ENCODE peak calls at places on chromosomes 4 and X, in six cellular contexts. Q is IMR-90, Y is K562, H is neural progenitor cell, A is GM23248, D is body of pancreas. J is an unnamed sample.
A peak's percentile ranks its signal among the peaks of the same experiment; 100 is the strongest.

GRCh38 chr4:126414741-126415140 is 1100.0 kb downstream of the FAT4 start:
- DNase-seq in A (no peak), Q (no peak), Y (no peak), D (no peak), H (no peak), J (no peak)

GRCh38 chrX:109954333-109954732 is 48.6 kb upstream of the TMEM164 start:
- DNase-seq in A (peak; percentile 64), Y (no peak), D (no peak), Q (no peak), H (no peak), J (no peak)

GRCh38 chrX:110421499-110422455 is 63.1 kb downstream of the RTL9 start:
- DNase-seq in Q (no peak), H (no peak), D (peak; percentile 81), A (no peak), Y (no peak), J (no peak)

GRCh38 chrX:2863646-2864045 is 34.9 kb downstream of the GYG2 start:
- DNase-seq in H (peak; percentile 16), D (no peak), Y (no peak), Q (peak; percentile 39), A (no peak), J (no peak)

GRCh38 chr4:51932261-51932660 is 87.9 kb downstream of the LRRC66 start:
- DNase-seq in A (peak; percentile 45), H (no peak), D (no peak), Y (no peak), Q (no peak), J (peak; percentile 72)

GRCh38 chrX:129701624-129702069 is 37.1 kb upstream of the XPNPEP2 start:
- DNase-seq in D (peak; percentile 18), Y (no peak), A (peak; percentile 66), Q (peak; percentile 31), H (no peak), J (peak; percentile 86)

GRCh38 chrX:115582871-115583729 is 22.1 kb downstream of the PLS3 start:
- DNase-seq in D (no peak), Y (no peak), H (no peak), A (peak; percentile 65), Q (peak; percentile 69), J (no peak)

GRCh38 chr4:189204616-189205015 is 736.1 kb upstream of the FRG1 start:
- DNase-seq in A (no peak), Q (no peak), H (no peak), D (no peak), Y (no peak), J (no peak)

GRCh38 chr4:126779001-126779400 is 853.8 kb upstream of the INTU start:
- DNase-seq in H (no peak), Y (no peak), Q (no peak), D (no peak), A (peak; percentile 49), J (no peak)

GRCh38 chrX:153059191-153060094 is 3.2 kb downstream of the PNMA3 start:
- DNase-seq in H (no peak), Y (no peak), D (no peak), A (no peak), Q (no peak), J (no peak)

GRCh38 chrX:65596270-65596669 is 61.7 kb upstream of the LAS1L start:
- DNase-seq in D (no peak), Y (no peak), H (no peak), A (peak; percentile 78), Q (peak; percentile 49), J (peak; percentile 28)

GRCh38 chr4:1799997-1800375 is 6.9 kb downstream of the FGFR3 start:
- DNase-seq in H (no peak), D (no peak), Q (no peak), A (no peak), Y (no peak), J (no peak)

GRCh38 chr4:130172156-130172555 is 1076.2 kb downstream of the C4orf33 start:
- DNase-seq in Q (no peak), H (no peak), Y (no peak), D (no peak), A (no peak), J (no peak)

GRCh38 chrX:40201486-40201885 is 103.7 kb upstream of the BCOR start:
- DNase-seq in Q (no peak), D (no peak), H (peak; percentile 37), Y (no peak), A (no peak), J (no peak)

GRCh38 chrX:23435108-23435507 is 100.5 kb downstream of the PTCHD1 start:
- DNase-seq in A (peak; percentile 17), D (no peak), Q (no peak), Y (no peak), H (no peak), J (no peak)

GRCh38 chrX:150546711-150547153 is 21.7 kb upstream of the MTM1 start:
- DNase-seq in A (peak; percentile 8), H (no peak), Y (no peak), D (no peak), Q (no peak), J (peak; percentile 68)

GRCh38 chr4:155950461-155950860 is 3.2 kb downstream of the CTSO start:
- DNase-seq in H (peak; percentile 11), A (no peak), D (no peak), Q (no peak), Y (no peak), J (no peak)

GRCh38 chr4:153143527-153144348 is 60.5 kb upstream of the TRIM2 start:
- DNase-seq in Q (peak; percentile 65), H (no peak), D (peak; percentile 42), Y (peak; percentile 29), A (peak; percentile 52), J (no peak)

GRCh38 chr4:6940744-6941137 is 31.1 kb downstream of the TBC1D14 start:
- DNase-seq in A (no peak), D (no peak), Q (no peak), Y (no peak), H (no peak), J (no peak)

GRCh38 chrX:18353931-18354368 is 538 bp downstream of the SCML2 start:
- DNase-seq in Q (no peak), Y (peak; percentile 46), H (peak; percentile 70), D (no peak), A (peak; percentile 30), J (no peak)

GRCh38 chrX:115030635-115031034 is 13.2 kb upstream of the IL13RA2 start:
- DNase-seq in D (no peak), Y (no peak), H (no peak), Q (no peak), A (no peak), J (no peak)

GRCh38 chr4:186002853-186003252 is 66.1 kb upstream of the TLR3 start:
- DNase-seq in A (no peak), H (no peak), Y (no peak), D (no peak), Q (no peak), J (no peak)

GRCh38 chr4:154928640-154929257 is 147.7 kb downstream of the RBM46 start:
- DNase-seq in A (peak; percentile 71), Q (peak; percentile 55), D (no peak), H (peak; percentile 53), Y (no peak), J (no peak)

GRCh38 chrX:129777218-129777768 is 2.5 kb upstream of the SASH3 start:
- DNase-seq in A (no peak), Q (no peak), D (no peak), Y (no peak), H (no peak), J (peak; percentile 68)

GRCh38 chr4:85565761-85566480 is 91.0 kb downstream of the ARHGAP24 start:
- DNase-seq in Q (no peak), Y (no peak), D (no peak), A (peak; percentile 64), H (no peak), J (no peak)

GRCh38 chrX:100368167-100368566 is 41.9 kb downstream of the PCDH19 start:
- DNase-seq in H (peak; percentile 42), D (peak; percentile 9), A (peak; percentile 22), Y (no peak), Q (peak; percentile 0), J (no peak)

GRCh38 chr4:186158966-186159365 is 32.4 kb upstream of the CYP4V2 start:
- DNase-seq in Q (no peak), H (no peak), D (no peak), Y (no peak), A (no peak), J (no peak)

GRCh38 chr4:15765910-15766703 is 12.0 kb upstream of the CD38 start:
- DNase-seq in Y (no peak), H (no peak), Q (no peak), D (no peak), A (no peak), J (no peak)

GRCh38 chr4:80407246-80407645 is 71.7 kb downstream of the CFAP299 start:
- DNase-seq in D (no peak), Q (peak; percentile 88), Y (no peak), A (peak; percentile 84), H (no peak), J (peak; percentile 78)

GRCh38 chr4:16450724-16451123 is 224.5 kb upstream of the TAPT1 start:
- DNase-seq in A (peak; percentile 28), H (no peak), Q (no peak), D (no peak), Y (no peak), J (no peak)

GRCh38 chrX:134191276-134191675 is 45.7 kb upstream of the CCDC160 start:
- DNase-seq in Y (no peak), H (no peak), A (no peak), D (no peak), Q (no peak), J (no peak)

GRCh38 chrX:134194915-134195314 is 42.1 kb upstream of the CCDC160 start:
- DNase-seq in H (no peak), A (no peak), Y (no peak), Q (no peak), D (no peak), J (no peak)
- H3K27ac ChIP-seq in H (no peak overlapping the region), A (no peak overlapping the region), Y (no peak overlapping the region), Q (no peak overlapping the region), D (no peak overlapping the region), J (no peak overlapping the region)

DNA sequence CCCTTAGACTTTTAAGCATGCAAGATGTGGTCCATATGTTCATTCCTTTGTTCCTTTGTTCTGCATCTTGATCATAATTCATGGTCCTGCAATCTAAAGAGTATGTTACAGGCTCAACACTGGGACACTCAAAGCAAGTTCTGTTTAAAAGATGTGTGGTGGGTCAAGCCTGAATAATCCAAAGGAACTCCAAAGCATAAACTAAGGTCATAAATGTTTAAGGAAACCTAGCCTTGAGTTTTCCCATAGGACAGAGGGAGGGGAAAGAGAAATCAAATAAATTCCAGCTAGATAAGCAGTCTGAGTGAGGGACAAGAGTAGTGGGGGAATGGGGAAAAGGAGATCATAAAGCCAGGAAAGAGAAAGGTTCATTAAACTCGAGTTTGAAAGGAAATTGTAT is 125.9 kb upstream of the EDNRA start:
- DNase-seq in A (no peak), Y (no peak), D (no peak), H (no peak), Q (peak; percentile 61), J (no peak)
- H3K4me3 ChIP-seq in A (no peak overlapping the region), Y (no peak overlapping the region), D (no peak overlapping the region), H (no peak overlapping the region), Q (no peak overlapping the region), J (no peak overlapping the region)

GRCh38 chrX:154714925-154715324 is 36.0 kb downstream of the GAB3 start:
- DNase-seq in A (peak; percentile 44), Q (peak; percentile 50), D (peak; percentile 35), Y (peak; percentile 62), H (peak; percentile 44), J (no peak)
- H3K27ac ChIP-seq in A (no peak overlapping the region), Q (no peak overlapping the region), D (no peak overlapping the region), Y (no peak overlapping the region), H (no peak overlapping the region), J (no peak overlapping the region)

DNA sequence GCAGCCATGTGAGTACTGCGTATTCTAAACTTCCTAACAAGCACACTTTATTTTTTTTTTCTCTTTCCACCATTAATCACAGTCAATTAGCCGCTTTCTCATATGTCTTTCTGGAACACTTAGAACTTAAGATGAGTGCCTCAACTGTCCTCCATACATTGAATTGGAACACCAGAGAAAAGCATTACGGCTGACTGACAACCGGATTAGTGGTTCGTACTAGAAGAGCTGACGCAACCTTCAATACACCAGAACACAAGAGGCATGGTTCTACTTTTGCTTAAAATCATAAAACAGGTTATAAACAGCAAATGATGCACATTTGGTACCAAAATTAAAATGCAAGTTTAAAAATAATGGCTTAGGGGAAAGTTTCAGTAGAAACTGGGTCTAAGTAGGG is 3.3 kb downstream of the TMEM47 start:
- DNase-seq in D (no peak), Y (no peak), Q (no peak), A (peak; percentile 52), H (peak; percentile 88), J (no peak)
- H3K4me3 ChIP-seq in D (no peak overlapping the region), Y (no peak overlapping the region), Q (peak overlapping the region; percentile 99), A (peak overlapping the region; percentile 95), H (peak overlapping the region; percentile 95), J (peak overlapping the region; percentile 61)